ENCODE peak calls at places on chromosomes 11 and 22, in seven cellular contexts. One of them, this sample, is unnamed.

GRCh38 chr11:69848196-69848595 is 29.0 kb upstream of the FGF3 start:
- DNase-seq in ureter: no peak
- DNase-seq in COR-L47: no peak
- DNase-seq in stimulated activated CD8-positive, alpha-beta memory T cell treated with anti-CD3 and anti-CD28 coated beads, Interleukin-12 subunit alpha, Interleukin-12 subunit beta, amount 100 ng/mL, for 4 hours: no peak
- DNase-seq in ascending aorta: no peak
- DNase-seq in C1 segment of cervical spinal cord: no peak
- DNase-seq in GM23248: peak
- DNase-seq in this sample: no peak

GRCh38 chr11:34308049-34308692 is 49.6 kb downstream of the ABTB2 start:
- DNase-seq in ureter: no peak
- DNase-seq in COR-L47: no peak
- DNase-seq in stimulated activated CD8-positive, alpha-beta memory T cell treated with anti-CD3 and anti-CD28 coated beads, Interleukin-12 subunit alpha, Interleukin-12 subunit beta, amount 100 ng/mL, for 4 hours: no peak
- DNase-seq in ascending aorta: no peak
- DNase-seq in C1 segment of cervical spinal cord: no peak
- DNase-seq in GM23248: peak
- DNase-seq in this sample: no peak

GRCh38 chr11:124481365-124482323 is 36.1 kb upstream of the OR8B8 start:
- DNase-seq in ureter: no peak
- DNase-seq in COR-L47: no peak
- DNase-seq in stimulated activated CD8-positive, alpha-beta memory T cell treated with anti-CD3 and anti-CD28 coated beads, Interleukin-12 subunit alpha, Interleukin-12 subunit beta, amount 100 ng/mL, for 4 hours: no peak
- DNase-seq in ascending aorta: no peak
- DNase-seq in C1 segment of cervical spinal cord: no peak
- DNase-seq in GM23248: peak
- DNase-seq in this sample: no peak

GRCh38 chr22:38925571-38926041 is 31.8 kb upstream of the APOBEC3A start:
- DNase-seq in ureter: no peak
- DNase-seq in COR-L47: no peak
- DNase-seq in stimulated activated CD8-positive, alpha-beta memory T cell treated with anti-CD3 and anti-CD28 coated beads, Interleukin-12 subunit alpha, Interleukin-12 subunit beta, amount 100 ng/mL, for 4 hours: no peak
- DNase-seq in ascending aorta: no peak
- DNase-seq in C1 segment of cervical spinal cord: no peak
- DNase-seq in GM23248: peak
- DNase-seq in this sample: no peak

GRCh38 chr22:37762389-37762836 is 45.3 kb upstream of the GCAT start:
- DNase-seq in ureter: no peak
- DNase-seq in COR-L47: no peak
- DNase-seq in stimulated activated CD8-positive, alpha-beta memory T cell treated with anti-CD3 and anti-CD28 coated beads, Interleukin-12 subunit alpha, Interleukin-12 subunit beta, amount 100 ng/mL, for 4 hours: no peak
- DNase-seq in ascending aorta: no peak
- DNase-seq in C1 segment of cervical spinal cord: no peak
- DNase-seq in GM23248: no peak
- DNase-seq in this sample: no peak

GRCh38 chr11:123653997-123654565 is 343 bp downstream of the SCN3B start:
- DNase-seq in ureter: peak
- DNase-seq in COR-L47: peak
- DNase-seq in stimulated activated CD8-positive, alpha-beta memory T cell treated with anti-CD3 and anti-CD28 coated beads, Interleukin-12 subunit alpha, Interleukin-12 subunit beta, amount 100 ng/mL, for 4 hours: no peak
- DNase-seq in ascending aorta: no peak
- DNase-seq in C1 segment of cervical spinal cord: no peak
- DNase-seq in GM23248: peak
- DNase-seq in this sample: no peak

GRCh38 chr11:77474509-77475070 is 696 bp upstream of the PAK1 start:
- DNase-seq in ureter: no peak
- DNase-seq in COR-L47: no peak
- DNase-seq in stimulated activated CD8-positive, alpha-beta memory T cell treated with anti-CD3 and anti-CD28 coated beads, Interleukin-12 subunit alpha, Interleukin-12 subunit beta, amount 100 ng/mL, for 4 hours: no peak
- DNase-seq in ascending aorta: no peak
- DNase-seq in C1 segment of cervical spinal cord: no peak
- DNase-seq in GM23248: no peak
- DNase-seq in this sample: no peak

GRCh38 chr22:33112606-33113005 is 54.4 kb upstream of the SYN3 start:
- DNase-seq in ureter: no peak
- DNase-seq in COR-L47: no peak
- DNase-seq in stimulated activated CD8-positive, alpha-beta memory T cell treated with anti-CD3 and anti-CD28 coated beads, Interleukin-12 subunit alpha, Interleukin-12 subunit beta, amount 100 ng/mL, for 4 hours: no peak
- DNase-seq in ascending aorta: no peak
- DNase-seq in C1 segment of cervical spinal cord: no peak
- DNase-seq in GM23248: no peak
- DNase-seq in this sample: peak

GRCh38 chr11:45685976-45686375 is 20.6 kb upstream of the CHST1 start:
- DNase-seq in ureter: no peak
- DNase-seq in COR-L47: no peak
- DNase-seq in stimulated activated CD8-positive, alpha-beta memory T cell treated with anti-CD3 and anti-CD28 coated beads, Interleukin-12 subunit alpha, Interleukin-12 subunit beta, amount 100 ng/mL, for 4 hours: no peak
- DNase-seq in ascending aorta: no peak
- DNase-seq in C1 segment of cervical spinal cord: no peak
- DNase-seq in GM23248: no peak
- DNase-seq in this sample: no peak

GRCh38 chr11:32034680-32035079 is 56.2 kb upstream of the RCN1 start:
- DNase-seq in ureter: no peak
- DNase-seq in COR-L47: no peak
- DNase-seq in stimulated activated CD8-positive, alpha-beta memory T cell treated with anti-CD3 and anti-CD28 coated beads, Interleukin-12 subunit alpha, Interleukin-12 subunit beta, amount 100 ng/mL, for 4 hours: no peak
- DNase-seq in ascending aorta: no peak
- DNase-seq in C1 segment of cervical spinal cord: no peak
- DNase-seq in GM23248: peak
- DNase-seq in this sample: no peak

GRCh38 chr11:128768876-128769275 is 75.0 kb downstream of the FLI1 start:
- DNase-seq in ureter: no peak
- DNase-seq in COR-L47: no peak
- DNase-seq in stimulated activated CD8-positive, alpha-beta memory T cell treated with anti-CD3 and anti-CD28 coated beads, Interleukin-12 subunit alpha, Interleukin-12 subunit beta, amount 100 ng/mL, for 4 hours: no peak
- DNase-seq in ascending aorta: no peak
- DNase-seq in C1 segment of cervical spinal cord: no peak
- DNase-seq in GM23248: no peak
- DNase-seq in this sample: no peak

GRCh38 chr11:62536301-62536957 is 10.2 kb downstream of the AHNAK start:
- DNase-seq in ureter: no peak
- DNase-seq in COR-L47: no peak
- DNase-seq in stimulated activated CD8-positive, alpha-beta memory T cell treated with anti-CD3 and anti-CD28 coated beads, Interleukin-12 subunit alpha, Interleukin-12 subunit beta, amount 100 ng/mL, for 4 hours: no peak
- DNase-seq in ascending aorta: no peak
- DNase-seq in C1 segment of cervical spinal cord: no peak
- DNase-seq in GM23248: peak
- DNase-seq in this sample: no peak

GRCh38 chr11:81967242-81967641 is 766.4 kb downstream of the FAM181B start:
- DNase-seq in ureter: no peak
- DNase-seq in COR-L47: no peak
- DNase-seq in stimulated activated CD8-positive, alpha-beta memory T cell treated with anti-CD3 and anti-CD28 coated beads, Interleukin-12 subunit alpha, Interleukin-12 subunit beta, amount 100 ng/mL, for 4 hours: no peak
- DNase-seq in ascending aorta: no peak
- DNase-seq in C1 segment of cervical spinal cord: no peak
- DNase-seq in GM23248: no peak
- DNase-seq in this sample: no peak

GRCh38 chr11:110903830-110904229 is 191.6 kb upstream of the ARHGAP20 start:
- DNase-seq in ureter: no peak
- DNase-seq in COR-L47: peak
- DNase-seq in stimulated activated CD8-positive, alpha-beta memory T cell treated with anti-CD3 and anti-CD28 coated beads, Interleukin-12 subunit alpha, Interleukin-12 subunit beta, amount 100 ng/mL, for 4 hours: no peak
- DNase-seq in ascending aorta: no peak
- DNase-seq in C1 segment of cervical spinal cord: no peak
- DNase-seq in GM23248: peak
- DNase-seq in this sample: peak

GRCh38 chr22:20531404-20532181 is 24.2 kb downstream of the MED15 start:
- DNase-seq in ureter: peak
- DNase-seq in COR-L47: no peak
- DNase-seq in stimulated activated CD8-positive, alpha-beta memory T cell treated with anti-CD3 and anti-CD28 coated beads, Interleukin-12 subunit alpha, Interleukin-12 subunit beta, amount 100 ng/mL, for 4 hours: no peak
- DNase-seq in ascending aorta: peak
- DNase-seq in C1 segment of cervical spinal cord: peak
- DNase-seq in GM23248: peak
- DNase-seq in this sample: no peak

GRCh38 chr11:69513663-69514062 is 32.2 kb downstream of the LINC01488 start:
- DNase-seq in ureter: no peak
- DNase-seq in COR-L47: no peak
- DNase-seq in stimulated activated CD8-positive, alpha-beta memory T cell treated with anti-CD3 and anti-CD28 coated beads, Interleukin-12 subunit alpha, Interleukin-12 subunit beta, amount 100 ng/mL, for 4 hours: no peak
- DNase-seq in ascending aorta: no peak
- DNase-seq in C1 segment of cervical spinal cord: no peak
- DNase-seq in GM23248: no peak
- DNase-seq in this sample: no peak

GRCh38 chr22:36457688-36458450 is 23.6 kb downstream of the TXN2 start:
- DNase-seq in ureter: no peak
- DNase-seq in COR-L47: no peak
- DNase-seq in stimulated activated CD8-positive, alpha-beta memory T cell treated with anti-CD3 and anti-CD28 coated beads, Interleukin-12 subunit alpha, Interleukin-12 subunit beta, amount 100 ng/mL, for 4 hours: no peak
- DNase-seq in ascending aorta: no peak
- DNase-seq in C1 segment of cervical spinal cord: no peak
- DNase-seq in GM23248: peak
- DNase-seq in this sample: no peak

GRCh38 chr11:103845331-103845730 is 191.1 kb upstream of the DDI1 start:
- DNase-seq in ureter: no peak
- DNase-seq in COR-L47: no peak
- DNase-seq in stimulated activated CD8-positive, alpha-beta memory T cell treated with anti-CD3 and anti-CD28 coated beads, Interleukin-12 subunit alpha, Interleukin-12 subunit beta, amount 100 ng/mL, for 4 hours: no peak
- DNase-seq in ascending aorta: no peak
- DNase-seq in C1 segment of cervical spinal cord: no peak
- DNase-seq in GM23248: no peak
- DNase-seq in this sample: no peak

GRCh38 chr11:130389315-130389935 is 39.0 kb downstream of the ADAMTS8 start:
- DNase-seq in ureter: no peak
- DNase-seq in COR-L47: peak
- DNase-seq in stimulated activated CD8-positive, alpha-beta memory T cell treated with anti-CD3 and anti-CD28 coated beads, Interleukin-12 subunit alpha, Interleukin-12 subunit beta, amount 100 ng/mL, for 4 hours: peak
- DNase-seq in ascending aorta: no peak
- DNase-seq in C1 segment of cervical spinal cord: no peak
- DNase-seq in GM23248: no peak
- DNase-seq in this sample: no peak

GRCh38 chr11:35526370-35526792 is 965 bp upstream of the PAMR1 start:
- DNase-seq in ureter: no peak
- DNase-seq in COR-L47: no peak
- DNase-seq in stimulated activated CD8-positive, alpha-beta memory T cell treated with anti-CD3 and anti-CD28 coated beads, Interleukin-12 subunit alpha, Interleukin-12 subunit beta, amount 100 ng/mL, for 4 hours: no peak
- DNase-seq in ascending aorta: no peak
- DNase-seq in C1 segment of cervical spinal cord: no peak
- DNase-seq in GM23248: no peak
- DNase-seq in this sample: no peak

GRCh38 chr11:110716361-110716760 is 4.1 kb upstream of the ARHGAP20 start:
- DNase-seq in ureter: no peak
- DNase-seq in COR-L47: no peak
- DNase-seq in stimulated activated CD8-positive, alpha-beta memory T cell treated with anti-CD3 and anti-CD28 coated beads, Interleukin-12 subunit alpha, Interleukin-12 subunit beta, amount 100 ng/mL, for 4 hours: no peak
- DNase-seq in ascending aorta: no peak
- DNase-seq in C1 segment of cervical spinal cord: no peak
- DNase-seq in GM23248: peak
- DNase-seq in this sample: no peak

GRCh38 chr22:46993626-46994025 is 231.2 kb downstream of the TBC1D22A start:
- DNase-seq in ureter: no peak
- DNase-seq in COR-L47: no peak
- DNase-seq in stimulated activated CD8-positive, alpha-beta memory T cell treated with anti-CD3 and anti-CD28 coated beads, Interleukin-12 subunit alpha, Interleukin-12 subunit beta, amount 100 ng/mL, for 4 hours: no peak
- DNase-seq in ascending aorta: no peak
- DNase-seq in C1 segment of cervical spinal cord: no peak
- DNase-seq in GM23248: no peak
- DNase-seq in this sample: no peak

GRCh38 chr22:48299801-48300200 is 1527.9 kb downstream of the BRD1 start:
- DNase-seq in ureter: no peak
- DNase-seq in COR-L47: no peak
- DNase-seq in stimulated activated CD8-positive, alpha-beta memory T cell treated with anti-CD3 and anti-CD28 coated beads, Interleukin-12 subunit alpha, Interleukin-12 subunit beta, amount 100 ng/mL, for 4 hours: no peak
- DNase-seq in ascending aorta: no peak
- DNase-seq in C1 segment of cervical spinal cord: no peak
- DNase-seq in GM23248: no peak
- DNase-seq in this sample: no peak

GRCh38 chr22:20295262-20296064 is 24.4 kb downstream of the DGCR6L start:
- DNase-seq in ureter: no peak
- DNase-seq in COR-L47: no peak
- DNase-seq in stimulated activated CD8-positive, alpha-beta memory T cell treated with anti-CD3 and anti-CD28 coated beads, Interleukin-12 subunit alpha, Interleukin-12 subunit beta, amount 100 ng/mL, for 4 hours: no peak
- DNase-seq in ascending aorta: no peak
- DNase-seq in C1 segment of cervical spinal cord: no peak
- DNase-seq in GM23248: no peak
- DNase-seq in this sample: no peak

GRCh38 chr11:42841563-42841962 is 470.2 kb upstream of the API5 start:
- DNase-seq in ureter: no peak
- DNase-seq in COR-L47: no peak
- DNase-seq in stimulated activated CD8-positive, alpha-beta memory T cell treated with anti-CD3 and anti-CD28 coated beads, Interleukin-12 subunit alpha, Interleukin-12 subunit beta, amount 100 ng/mL, for 4 hours: no peak
- DNase-seq in ascending aorta: no peak
- DNase-seq in C1 segment of cervical spinal cord: no peak
- DNase-seq in GM23248: no peak
- DNase-seq in this sample: no peak

GRCh38 chr11:9859491-9860305 is 195.8 kb downstream of the SWAP70 start:
- DNase-seq in ureter: no peak
- DNase-seq in COR-L47: no peak
- DNase-seq in stimulated activated CD8-positive, alpha-beta memory T cell treated with anti-CD3 and anti-CD28 coated beads, Interleukin-12 subunit alpha, Interleukin-12 subunit beta, amount 100 ng/mL, for 4 hours: no peak
- DNase-seq in ascending aorta: no peak
- DNase-seq in C1 segment of cervical spinal cord: no peak
- DNase-seq in GM23248: peak
- DNase-seq in this sample: no peak

GRCh38 chr11:65353900-65354264 is 669 bp upstream of the TIGD3 start:
- DNase-seq in ureter: no peak
- DNase-seq in COR-L47: no peak
- DNase-seq in stimulated activated CD8-positive, alpha-beta memory T cell treated with anti-CD3 and anti-CD28 coated beads, Interleukin-12 subunit alpha, Interleukin-12 subunit beta, amount 100 ng/mL, for 4 hours: no peak
- DNase-seq in ascending aorta: no peak
- DNase-seq in C1 segment of cervical spinal cord: no peak
- DNase-seq in GM23248: no peak
- DNase-seq in this sample: no peak

GRCh38 chr11:76861490-76861953 is 804 bp downstream of the ACER3 start:
- DNase-seq in ureter: no peak
- DNase-seq in COR-L47: no peak
- DNase-seq in stimulated activated CD8-positive, alpha-beta memory T cell treated with anti-CD3 and anti-CD28 coated beads, Interleukin-12 subunit alpha, Interleukin-12 subunit beta, amount 100 ng/mL, for 4 hours: no peak
- DNase-seq in ascending aorta: no peak
- DNase-seq in C1 segment of cervical spinal cord: no peak
- DNase-seq in GM23248: peak
- DNase-seq in this sample: no peak

GRCh38 chr11:113587318-113587739 is 112.1 kb upstream of the DRD2 start:
- DNase-seq in ureter: no peak
- DNase-seq in COR-L47: no peak
- DNase-seq in stimulated activated CD8-positive, alpha-beta memory T cell treated with anti-CD3 and anti-CD28 coated beads, Interleukin-12 subunit alpha, Interleukin-12 subunit beta, amount 100 ng/mL, for 4 hours: no peak
- DNase-seq in ascending aorta: no peak
- DNase-seq in C1 segment of cervical spinal cord: no peak
- DNase-seq in GM23248: peak
- DNase-seq in this sample: no peak

GRCh38 chr11:110078923-110079544 is 14.2 kb upstream of the ZC3H12C start:
- DNase-seq in ureter: no peak
- DNase-seq in COR-L47: no peak
- DNase-seq in stimulated activated CD8-positive, alpha-beta memory T cell treated with anti-CD3 and anti-CD28 coated beads, Interleukin-12 subunit alpha, Interleukin-12 subunit beta, amount 100 ng/mL, for 4 hours: no peak
- DNase-seq in ascending aorta: no peak
- DNase-seq in C1 segment of cervical spinal cord: no peak
- DNase-seq in GM23248: no peak
- DNase-seq in this sample: no peak

GRCh38 chr11:89441606-89442005 is 49.6 kb downstream of the NOX4 start:
- DNase-seq in ureter: no peak
- DNase-seq in COR-L47: no peak
- DNase-seq in stimulated activated CD8-positive, alpha-beta memory T cell treated with anti-CD3 and anti-CD28 coated beads, Interleukin-12 subunit alpha, Interleukin-12 subunit beta, amount 100 ng/mL, for 4 hours: no peak
- DNase-seq in ascending aorta: no peak
- DNase-seq in C1 segment of cervical spinal cord: no peak
- DNase-seq in GM23248: no peak
- DNase-seq in this sample: no peak

GRCh38 chr11:61955031-61955415 is 4.9 kb downstream of the BEST1 start:
- DNase-seq in ureter: no peak
- DNase-seq in COR-L47: peak
- DNase-seq in stimulated activated CD8-positive, alpha-beta memory T cell treated with anti-CD3 and anti-CD28 coated beads, Interleukin-12 subunit alpha, Interleukin-12 subunit beta, amount 100 ng/mL, for 4 hours: no peak
- DNase-seq in ascending aorta: no peak
- DNase-seq in C1 segment of cervical spinal cord: peak
- DNase-seq in GM23248: peak
- DNase-seq in this sample: no peak

GRCh38 chr22:19569976-19570375 is 45.8 kb upstream of the CLDN5 start:
- DNase-seq in ureter: no peak
- DNase-seq in COR-L47: no peak
- DNase-seq in stimulated activated CD8-positive, alpha-beta memory T cell treated with anti-CD3 and anti-CD28 coated beads, Interleukin-12 subunit alpha, Interleukin-12 subunit beta, amount 100 ng/mL, for 4 hours: no peak
- DNase-seq in ascending aorta: no peak
- DNase-seq in C1 segment of cervical spinal cord: no peak
- DNase-seq in GM23248: no peak
- DNase-seq in this sample: no peak

GRCh38 chr11:17535488-17535887 is 8.7 kb downstream of the USH1C start:
- DNase-seq in ureter: no peak
- DNase-seq in COR-L47: no peak
- DNase-seq in stimulated activated CD8-positive, alpha-beta memory T cell treated with anti-CD3 and anti-CD28 coated beads, Interleukin-12 subunit alpha, Interleukin-12 subunit beta, amount 100 ng/mL, for 4 hours: no peak
- DNase-seq in ascending aorta: no peak
- DNase-seq in C1 segment of cervical spinal cord: no peak
- DNase-seq in GM23248: no peak
- DNase-seq in this sample: no peak

GRCh38 chr11:79438631-79439429 is 2.0 kb downstream of the TENM4 start:
- DNase-seq in ureter: no peak
- DNase-seq in COR-L47: peak
- DNase-seq in stimulated activated CD8-positive, alpha-beta memory T cell treated with anti-CD3 and anti-CD28 coated beads, Interleukin-12 subunit alpha, Interleukin-12 subunit beta, amount 100 ng/mL, for 4 hours: no peak
- DNase-seq in ascending aorta: no peak
- DNase-seq in C1 segment of cervical spinal cord: no peak
- DNase-seq in GM23248: peak
- DNase-seq in this sample: peak

GRCh38 chr11:74550991-74551753 is 41.2 kb upstream of the POLD3 start:
- DNase-seq in ureter: no peak
- DNase-seq in COR-L47: no peak
- DNase-seq in stimulated activated CD8-positive, alpha-beta memory T cell treated with anti-CD3 and anti-CD28 coated beads, Interleukin-12 subunit alpha, Interleukin-12 subunit beta, amount 100 ng/mL, for 4 hours: no peak
- DNase-seq in ascending aorta: no peak
- DNase-seq in C1 segment of cervical spinal cord: no peak
- DNase-seq in GM23248: no peak
- DNase-seq in this sample: no peak

GRCh38 chr22:36252754-36253522 is at the start of gene APOL1:
- DNase-seq in ureter: peak
- DNase-seq in COR-L47: no peak
- DNase-seq in stimulated activated CD8-positive, alpha-beta memory T cell treated with anti-CD3 and anti-CD28 coated beads, Interleukin-12 subunit alpha, Interleukin-12 subunit beta, amount 100 ng/mL, for 4 hours: no peak
- DNase-seq in ascending aorta: no peak
- DNase-seq in C1 segment of cervical spinal cord: peak
- DNase-seq in GM23248: peak
- DNase-seq in this sample: no peak

GRCh38 chr11:72625746-72626636 is 48.2 kb downstream of the PDE2A start:
- DNase-seq in ureter: peak
- DNase-seq in COR-L47: no peak
- DNase-seq in stimulated activated CD8-positive, alpha-beta memory T cell treated with anti-CD3 and anti-CD28 coated beads, Interleukin-12 subunit alpha, Interleukin-12 subunit beta, amount 100 ng/mL, for 4 hours: no peak
- DNase-seq in ascending aorta: no peak
- DNase-seq in C1 segment of cervical spinal cord: no peak
- DNase-seq in GM23248: no peak
- DNase-seq in this sample: peak

This sample was measured in NCI-H2171.